ENCODE peak calls at places on chromosomes 4 and X, in six cellular contexts. E is aorta, S is thyroid gland, H is BJ, U is tibial artery, J is astrocyte of the spinal cord. X is an unnamed sample.
A peak's percentile ranks its signal among the peaks of the same experiment; 100 is the strongest.

GRCh38 chrX:40172980-40173661 is 75.4 kb upstream of the BCOR start:
- DNase-seq in E (no peak), S (no peak), H (no peak), U (no peak), J (no peak), X (no peak)

GRCh38 chr4:71694946-71695345 is 88.9 kb downstream of the GC start:
- DNase-seq in E (no peak), H (no peak), U (no peak), J (no peak), S (no peak), X (no peak)

GRCh38 chrX:1531106-1531890 is 5.7 kb downstream of the P2RY8 start:
- DNase-seq in S (no peak), H (no peak), U (no peak), J (no peak), E (no peak), X (no peak)

GRCh38 chr4:32929738-32930688 is 2209.8 kb downstream of the PCDH7 start:
- DNase-seq in J (no peak), U (no peak), S (no peak), E (no peak), H (peak; percentile 5), X (no peak)

GRCh38 chr4:5710962-5711478 is at the start of gene EVC:
- DNase-seq in E (peak; percentile 92), U (peak; percentile 81), S (peak; percentile 87), J (peak; percentile 81), H (no peak), X (peak; percentile 87)

GRCh38 chrX:17697191-17697590 is 40.1 kb upstream of the SCML1 start:
- DNase-seq in H (no peak), E (no peak), S (no peak), U (no peak), J (no peak), X (no peak)

GRCh38 chr4:55765070-55765469 is 54.5 kb upstream of the EXOC1L start:
- DNase-seq in E (no peak), J (no peak), H (no peak), U (no peak), S (no peak), X (no peak)

GRCh38 chrX:68480969-68481368 is 17.9 kb upstream of the YIPF6 start:
- DNase-seq in U (no peak), J (no peak), E (no peak), S (no peak), H (no peak), X (no peak)

GRCh38 chrX:2486476-2487133 is 14.2 kb downstream of the DHRSX start:
- DNase-seq in S (no peak), U (no peak), J (no peak), H (no peak), E (no peak), X (no peak)

GRCh38 chrX:19893722-19894121 is 6.3 kb upstream of the SH3KBP1 start:
- DNase-seq in E (no peak), J (peak; percentile 61), S (peak; percentile 18), H (peak; percentile 55), U (no peak), X (no peak)

GRCh38 chr4:132097046-132097445 is 1052.0 kb upstream of the PCDH10 start:
- DNase-seq in U (no peak), E (no peak), H (no peak), S (no peak), J (no peak), X (no peak)

GRCh38 chr4:138977525-138977924 is 38.1 kb upstream of the NOCT start:
- DNase-seq in E (no peak), S (no peak), U (no peak), H (no peak), J (no peak), X (no peak)

GRCh38 chrX:46811101-46811500 is 25.7 kb upstream of the RP2 start:
- DNase-seq in E (no peak), J (no peak), H (no peak), U (no peak), S (no peak), X (no peak)

GRCh38 chr4:168766537-168767316 is 243.3 kb downstream of the CBR4 start:
- DNase-seq in E (no peak), S (no peak), H (no peak), J (peak; percentile 90), U (peak; percentile 33), X (no peak)

GRCh38 chr4:55169352-55169959 is 44.1 kb upstream of the KDR start:
- DNase-seq in U (no peak), J (no peak), E (no peak), H (no peak), S (no peak), X (no peak)

GRCh38 chr4:10023806-10024205 is 2.5 kb upstream of the SLC2A9 start:
- DNase-seq in U (no peak), S (no peak), E (peak; percentile 71), J (no peak), H (no peak), X (no peak)

GRCh38 chr4:66465111-66465510 is 794.8 kb upstream of the EPHA5 start:
- DNase-seq in S (no peak), J (peak; percentile 31), E (no peak), U (no peak), H (no peak), X (no peak)

GRCh38 chr4:80265571-80266266 is 745 bp upstream of the FGF5 start:
- DNase-seq in E (no peak), J (peak; percentile 82), H (peak; percentile 47), U (no peak), S (no peak), X (no peak)

GRCh38 chr4:123109129-123109528 is 186.7 kb upstream of the NUDT6 start:
- DNase-seq in J (no peak), E (no peak), S (no peak), H (no peak), U (no peak), X (no peak)

GRCh38 chr4:59553739-59554126 is 1646.4 kb upstream of the ADGRL3 start:
- DNase-seq in H (peak; percentile 20), S (no peak), E (no peak), U (no peak), J (peak; percentile 67), X (no peak)

GRCh38 chr4:95638920-95639501 is 90.2 kb upstream of the UNC5C start:
- DNase-seq in J (no peak), E (no peak), S (no peak), U (no peak), H (no peak), X (no peak)

GRCh38 chrX:72272868-72273267 is 4.2 kb downstream of the RPS4X start:
- DNase-seq in H (no peak), J (peak; percentile 70), U (no peak), E (no peak), S (no peak), X (no peak)

GRCh38 chr4:55175779-55176231 is 50.4 kb upstream of the KDR start:
- DNase-seq in E (no peak), U (no peak), S (no peak), J (peak; percentile 65), H (peak; percentile 67), X (no peak)

GRCh38 chr4:171794528-171794927 is 18.7 kb upstream of the GALNTL6 start:
- DNase-seq in S (no peak), E (no peak), H (no peak), J (no peak), U (no peak), X (no peak)

GRCh38 chr4:152033621-152034020 is 272.8 kb upstream of the GATB start:
- DNase-seq in S (no peak), J (no peak), E (no peak), U (no peak), H (no peak), X (peak; percentile 45)

GRCh38 chrX:135572436-135572835 is 52.0 kb downstream of the INTS6L start:
- DNase-seq in E (no peak), S (no peak), J (no peak), U (no peak), H (no peak), X (no peak)

GRCh38 chr4:176579233-176579632 is 213.5 kb downstream of the VEGFC start:
- DNase-seq in S (no peak), E (no peak), J (no peak), H (no peak), U (no peak), X (no peak)

GRCh38 chrX:13128104-13128503 is 83.7 kb upstream of the FAM9C start:
- DNase-seq in S (no peak), U (no peak), H (no peak), J (no peak), E (no peak), X (no peak)

GRCh38 chr4:8369426-8370105 is 71.0 kb downstream of the ACOX3 start:
- DNase-seq in H (no peak), J (no peak), S (no peak), U (no peak), E (no peak), X (no peak)
- H3K4me3 ChIP-seq in H (no peak overlapping the region), J (no peak overlapping the region), S (no peak overlapping the region), U (no peak overlapping the region), E (no peak overlapping the region), X (no peak overlapping the region)

GRCh38 chrX:63566856-63567255 is 215.7 kb upstream of the SPIN4 start:
- DNase-seq in S (no peak), E (no peak), J (no peak), H (no peak), U (no peak), X (no peak)
- H3K4me3 ChIP-seq in S (no peak overlapping the region), E (no peak overlapping the region), J (no peak overlapping the region), H (no peak overlapping the region), U (no peak overlapping the region), X (no peak overlapping the region)

GRCh38 chrX:137547291-137547690 is 18.6 kb upstream of the ZIC3 start:
- DNase-seq in S (no peak), E (no peak), H (no peak), J (no peak), U (no peak), X (no peak)

GRCh38 chrX:137550561-137551305 is 15.2 kb upstream of the ZIC3 start:
- DNase-seq in E (no peak), U (no peak), S (no peak), J (no peak), H (no peak), X (no peak)

GRCh38 chrX:137548261-137548660 is 17.7 kb upstream of the ZIC3 start:
- DNase-seq in E (no peak), H (no peak), U (no peak), S (no peak), J (no peak), X (no peak)

GRCh38 chrX:137549073-137549472 is 16.9 kb upstream of the ZIC3 start:
- DNase-seq in S (no peak), U (no peak), J (no peak), E (no peak), H (no peak), X (no peak)

DNA sequence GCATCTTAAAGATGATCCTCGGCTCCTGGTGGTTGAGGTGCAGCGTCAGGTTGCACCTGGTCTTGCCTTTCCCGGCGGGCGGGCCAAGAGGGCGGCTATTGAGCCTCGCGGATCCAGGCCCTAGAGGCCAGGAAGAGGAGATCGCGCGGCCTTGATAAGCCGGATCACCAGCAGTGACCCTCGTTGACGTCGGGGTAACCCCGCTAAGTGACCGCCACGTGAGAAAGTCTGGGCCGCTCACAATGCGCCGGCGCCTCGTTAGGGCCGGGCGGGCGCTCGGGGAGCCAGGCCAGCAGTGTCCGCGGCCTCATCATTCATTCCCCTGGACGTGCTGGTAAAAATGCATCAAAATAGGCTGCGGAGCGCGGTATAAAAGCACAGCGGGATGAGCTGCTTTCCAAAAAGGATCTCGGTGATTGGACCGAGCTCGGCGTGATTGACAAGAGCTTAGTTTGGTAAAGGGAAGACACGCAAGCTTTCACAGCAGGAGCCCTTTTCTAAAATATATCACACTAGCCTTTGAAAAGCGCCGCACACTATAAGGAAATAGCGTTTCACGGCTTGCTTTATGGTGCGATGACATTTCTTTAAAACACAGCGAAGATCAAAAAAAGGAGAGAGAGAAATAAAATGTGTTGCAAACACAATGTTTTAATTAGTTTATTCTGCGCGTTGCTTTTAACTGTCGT is 15.9 kb upstream of the ZIC3 start:
- DNase-seq in H (no peak), J (no peak), U (no peak), S (no peak), E (no peak), X (no peak)
- H3K4me3 ChIP-seq in H (no peak overlapping the region), J (peak overlapping the region; percentile 38), U (no peak overlapping the region), S (no peak overlapping the region), E (no peak overlapping the region), X (peak overlapping the region; percentile 47)

GRCh38 chr4:150283689-150284088 is 205.4 kb downstream of the DCLK2 start:
- DNase-seq in S (no peak), U (no peak), E (no peak), H (peak; percentile 95), J (peak; percentile 97), X (no peak)
- H3K4me3 ChIP-seq in S (no peak overlapping the region), U (no peak overlapping the region), E (no peak overlapping the region), H (no peak overlapping the region), J (peak overlapping the region; percentile 6), X (no peak overlapping the region)